ENCODE peak calls at places on chromosomes 13 and 19, in four cellular contexts. One of them, this sample, is unnamed.

GRCh38 chr13:48401480-48401879 is 11.4 kb downstream of the LPAR6 start:
- DNase-seq in type B pancreatic cell: no peak
- DNase-seq in CD8-positive, alpha-beta T cell: no peak
- DNase-seq in hippocampal formation: no peak
- DNase-seq in this sample: no peak

GRCh38 chr19:3771906-3772450 is at the start of gene RAX2:
- DNase-seq in type B pancreatic cell: no peak
- DNase-seq in CD8-positive, alpha-beta T cell: no peak
- DNase-seq in hippocampal formation: no peak
- DNase-seq in this sample: no peak

GRCh38 chr19:38736036-38736412 is 8.2 kb downstream of the CAPN12 start:
- DNase-seq in type B pancreatic cell: no peak
- DNase-seq in CD8-positive, alpha-beta T cell: no peak
- DNase-seq in hippocampal formation: no peak
- DNase-seq in this sample: no peak

GRCh38 chr13:111610077-111610476 is 289.6 kb downstream of the TEX29 start:
- DNase-seq in type B pancreatic cell: no peak
- DNase-seq in CD8-positive, alpha-beta T cell: no peak
- DNase-seq in hippocampal formation: no peak
- DNase-seq in this sample: no peak

GRCh38 chr13:94917814-94918213 is 205.5 kb upstream of the SOX21 start:
- DNase-seq in type B pancreatic cell: no peak
- DNase-seq in CD8-positive, alpha-beta T cell: no peak
- DNase-seq in hippocampal formation: no peak
- DNase-seq in this sample: no peak

GRCh38 chr19:18999896-19000620 is 33.3 kb downstream of the SUGP2 start:
- DNase-seq in type B pancreatic cell: no peak
- DNase-seq in CD8-positive, alpha-beta T cell: no peak
- DNase-seq in hippocampal formation: no peak
- DNase-seq in this sample: no peak

GRCh38 chr13:111594606-111595005 is 274.2 kb downstream of the TEX29 start:
- DNase-seq in type B pancreatic cell: no peak
- DNase-seq in CD8-positive, alpha-beta T cell: no peak
- DNase-seq in hippocampal formation: no peak
- DNase-seq in this sample: peak

GRCh38 chr13:24998433-24998832 is 97.5 kb upstream of the PABPC3 start:
- DNase-seq in type B pancreatic cell: no peak
- DNase-seq in CD8-positive, alpha-beta T cell: no peak
- DNase-seq in hippocampal formation: no peak
- DNase-seq in this sample: no peak

GRCh38 chr13:48527955-48528354 is 4.9 kb downstream of the RCBTB2 start:
- DNase-seq in type B pancreatic cell: no peak
- DNase-seq in CD8-positive, alpha-beta T cell: no peak
- DNase-seq in hippocampal formation: no peak
- DNase-seq in this sample: no peak

GRCh38 chr19:33552191-33552927 is 30.8 kb upstream of the PEPD start:
- DNase-seq in type B pancreatic cell: no peak
- DNase-seq in CD8-positive, alpha-beta T cell: no peak
- DNase-seq in hippocampal formation: no peak
- DNase-seq in this sample: no peak

GRCh38 chr19:40600086-40600917 is 867 bp upstream of the LTBP4 start:
- DNase-seq in type B pancreatic cell: no peak
- DNase-seq in CD8-positive, alpha-beta T cell: no peak
- DNase-seq in hippocampal formation: no peak
- DNase-seq in this sample: no peak

GRCh38 chr19:29714371-29714952 is 599 bp downstream of the C19orf12 start:
- DNase-seq in type B pancreatic cell: no peak
- DNase-seq in CD8-positive, alpha-beta T cell: peak
- DNase-seq in hippocampal formation: no peak
- DNase-seq in this sample: no peak

GRCh38 chr19:1970003-1970805 is 29.2 kb downstream of the CSNK1G2 start:
- DNase-seq in type B pancreatic cell: no peak
- DNase-seq in CD8-positive, alpha-beta T cell: no peak
- DNase-seq in hippocampal formation: no peak
- DNase-seq in this sample: no peak

GRCh38 chr13:36778083-36778671 is 40.8 kb upstream of the RFXAP start:
- DNase-seq in type B pancreatic cell: no peak
- DNase-seq in CD8-positive, alpha-beta T cell: no peak
- DNase-seq in hippocampal formation: no peak
- DNase-seq in this sample: no peak

GRCh38 chr13:51818771-51819511 is 15.0 kb upstream of the DHRS12 start:
- DNase-seq in type B pancreatic cell: no peak
- DNase-seq in CD8-positive, alpha-beta T cell: no peak
- DNase-seq in hippocampal formation: no peak
- DNase-seq in this sample: no peak

GRCh38 chr19:30145467-30145866 is 203.4 kb downstream of the URI1 start:
- DNase-seq in type B pancreatic cell: no peak
- DNase-seq in CD8-positive, alpha-beta T cell: no peak
- DNase-seq in hippocampal formation: no peak
- DNase-seq in this sample: no peak

GRCh38 chr19:14385492-14385891 is 4.2 kb downstream of the ADGRE5 start:
- DNase-seq in type B pancreatic cell: no peak
- DNase-seq in CD8-positive, alpha-beta T cell: no peak
- DNase-seq in hippocampal formation: no peak
- DNase-seq in this sample: no peak

GRCh38 chr13:28574617-28575142 is 79.8 kb upstream of the FLT1 start:
- DNase-seq in type B pancreatic cell: no peak
- DNase-seq in CD8-positive, alpha-beta T cell: no peak
- DNase-seq in hippocampal formation: no peak
- DNase-seq in this sample: no peak

GRCh38 chr13:78520425-78520824 is 82.9 kb downstream of the POU4F1 start:
- DNase-seq in type B pancreatic cell: no peak
- DNase-seq in CD8-positive, alpha-beta T cell: no peak
- DNase-seq in hippocampal formation: no peak
- DNase-seq in this sample: no peak

GRCh38 chr13:105598551-105598950 is 936.9 kb downstream of the EFNB2 start:
- DNase-seq in type B pancreatic cell: no peak
- DNase-seq in CD8-positive, alpha-beta T cell: no peak
- DNase-seq in hippocampal formation: no peak
- DNase-seq in this sample: no peak

GRCh38 chr19:17001603-17002183 is 24.9 kb downstream of the CPAMD8 start:
- DNase-seq in type B pancreatic cell: no peak
- DNase-seq in CD8-positive, alpha-beta T cell: peak
- DNase-seq in hippocampal formation: no peak
- DNase-seq in this sample: no peak

GRCh38 chr19:16428372-16429036 is 43.3 kb downstream of the EPS15L1 start:
- DNase-seq in type B pancreatic cell: no peak
- DNase-seq in CD8-positive, alpha-beta T cell: no peak
- DNase-seq in hippocampal formation: no peak
- DNase-seq in this sample: no peak

GRCh38 chr19:10580979-10581631 is 6.0 kb downstream of the AP1M2 start:
- DNase-seq in type B pancreatic cell: peak
- DNase-seq in CD8-positive, alpha-beta T cell: peak
- DNase-seq in hippocampal formation: peak
- DNase-seq in this sample: peak

GRCh38 chr19:36436531-36436930 is 18.1 kb upstream of the ZFP82 start:
- DNase-seq in type B pancreatic cell: no peak
- DNase-seq in CD8-positive, alpha-beta T cell: no peak
- DNase-seq in hippocampal formation: no peak
- DNase-seq in this sample: no peak

GRCh38 chr13:61654501-61654900 is 238.9 kb upstream of the PCDH20 start:
- DNase-seq in type B pancreatic cell: no peak
- DNase-seq in CD8-positive, alpha-beta T cell: no peak
- DNase-seq in hippocampal formation: peak
- DNase-seq in this sample: no peak

GRCh38 chr19:12720851-12721655 is 2.7 kb downstream of the TNPO2 start:
- DNase-seq in type B pancreatic cell: no peak
- DNase-seq in CD8-positive, alpha-beta T cell: no peak
- DNase-seq in hippocampal formation: no peak
- DNase-seq in this sample: no peak

GRCh38 chr13:80979035-80979641 is 638.2 kb upstream of the SPRY2 start:
- DNase-seq in type B pancreatic cell: no peak
- DNase-seq in CD8-positive, alpha-beta T cell: no peak
- DNase-seq in hippocampal formation: peak
- DNase-seq in this sample: no peak

GRCh38 chr13:36807616-36808015 is 11.4 kb upstream of the RFXAP start:
- DNase-seq in type B pancreatic cell: no peak
- DNase-seq in CD8-positive, alpha-beta T cell: no peak
- DNase-seq in hippocampal formation: no peak
- DNase-seq in this sample: no peak

GRCh38 chr19:39160889-39161672 is 35.5 kb downstream of the PAK4 start:
- DNase-seq in type B pancreatic cell: no peak
- DNase-seq in CD8-positive, alpha-beta T cell: no peak
- DNase-seq in hippocampal formation: no peak
- DNase-seq in this sample: no peak

GRCh38 chr13:76647550-76647949 is 238.7 kb downstream of the KCTD12 start:
- DNase-seq in type B pancreatic cell: no peak
- DNase-seq in CD8-positive, alpha-beta T cell: no peak
- DNase-seq in hippocampal formation: no peak
- DNase-seq in this sample: no peak

GRCh38 chr13:46113596-46113995 is 8.8 kb upstream of the CPB2 start:
- DNase-seq in type B pancreatic cell: no peak
- DNase-seq in CD8-positive, alpha-beta T cell: no peak
- DNase-seq in hippocampal formation: no peak
- DNase-seq in this sample: no peak

GRCh38 chr19:18590273-18591272 is 2.0 kb downstream of the REX1BD start:
- DNase-seq in type B pancreatic cell: peak
- DNase-seq in CD8-positive, alpha-beta T cell: no peak
- DNase-seq in hippocampal formation: peak
- DNase-seq in this sample: peak

GRCh38 chr19:42478765-42479307 is 36.1 kb upstream of the CXCL17 start:
- DNase-seq in type B pancreatic cell: no peak
- DNase-seq in CD8-positive, alpha-beta T cell: no peak
- DNase-seq in hippocampal formation: no peak
- DNase-seq in this sample: no peak

GRCh38 chr13:27199691-27200090 is 28.1 kb upstream of the USP12 start:
- DNase-seq in type B pancreatic cell: no peak
- DNase-seq in CD8-positive, alpha-beta T cell: no peak
- DNase-seq in hippocampal formation: no peak
- DNase-seq in this sample: no peak

GRCh38 chr13:52169839-52170238 is 10.4 kb upstream of the NEK3 start:
- DNase-seq in type B pancreatic cell: no peak
- DNase-seq in CD8-positive, alpha-beta T cell: no peak
- DNase-seq in hippocampal formation: peak
- DNase-seq in this sample: no peak

GRCh38 chr13:33277946-33278345 is 7.6 kb downstream of the STARD13 start:
- DNase-seq in type B pancreatic cell: no peak
- DNase-seq in CD8-positive, alpha-beta T cell: no peak
- DNase-seq in hippocampal formation: no peak
- DNase-seq in this sample: no peak

GRCh38 chr19:31318790-31319189 is 30.4 kb downstream of the TSHZ3 start:
- DNase-seq in type B pancreatic cell: peak
- DNase-seq in CD8-positive, alpha-beta T cell: no peak
- DNase-seq in hippocampal formation: no peak
- DNase-seq in this sample: no peak

GRCh38 chr19:8988204-8988603 is 22.0 kb downstream of the MUC16 start:
- DNase-seq in type B pancreatic cell: no peak
- DNase-seq in CD8-positive, alpha-beta T cell: no peak
- DNase-seq in hippocampal formation: no peak
- DNase-seq in this sample: no peak

GRCh38 chr19:1425102-1425842 is 12.9 kb upstream of the RPS15 start:
- DNase-seq in type B pancreatic cell: no peak
- DNase-seq in CD8-positive, alpha-beta T cell: no peak
- DNase-seq in hippocampal formation: no peak
- DNase-seq in this sample: no peak

GRCh38 chr19:44869728-44870470 is 21.2 kb upstream of the TOMM40 start:
- DNase-seq in type B pancreatic cell: no peak
- DNase-seq in CD8-positive, alpha-beta T cell: no peak
- DNase-seq in hippocampal formation: no peak
- DNase-seq in this sample: no peak